ENCODE peak calls at places on chromosomes 1 and 21, in nine cellular contexts. G is foreskin fibroblast; O is HFF-Myc; U is psoas muscle; L is left lung; W is fibroblast of mammary gland; H is naive thymus-derived CD4-positive, alpha-beta T cell; Y is mesenchymal stem cell; T is fibroblast of the aortic adventitia. D is an unnamed sample.

GRCh38 chr1:171809834-171810233 is 28.4 kb downstream of the METTL13 start:
- DNase-seq in G (no peak), H (no peak), U (no peak), L (no peak), O (no peak), W (no peak), Y (no peak), T (no peak), D (no peak)

GRCh38 chr1:41387667-41388091 is 26.4 kb downstream of the FOXO6 start:
- DNase-seq in T (peak), Y (peak), L (no peak), G (peak), H (no peak), O (no peak), W (peak), U (peak), D (no peak)

GRCh38 chr1:11841245-11842153 is 6.1 kb downstream of the NPPA start:
- DNase-seq in T (no peak), H (no peak), U (no peak), L (no peak), Y (no peak), W (no peak), G (no peak), O (no peak), D (no peak)

GRCh38 chr1:117575586-117576225 is 30.1 kb upstream of the TENT5C start:
- DNase-seq in Y (no peak), H (no peak), W (no peak), U (no peak), L (no peak), G (no peak), T (no peak), O (no peak), D (no peak)

GRCh38 chr21:17402885-17403477 is 109.9 kb upstream of the CXADR start:
- DNase-seq in G (peak), T (peak), U (no peak), H (no peak), O (peak), Y (no peak), W (peak), L (no peak), D (no peak)

GRCh38 chr1:20476260-20477038 is 9.6 kb downstream of the CAMK2N1 start:
- DNase-seq in O (no peak), Y (peak), T (peak), W (no peak), H (no peak), U (peak), G (no peak), L (peak), D (no peak)

GRCh38 chr1:78237364-78237916 is 191.7 kb downstream of the GIPC2 start:
- DNase-seq in O (no peak), T (no peak), G (no peak), W (no peak), L (no peak), U (no peak), Y (no peak), H (no peak), D (no peak)

GRCh38 chr21:43306911-43307676 is 119.8 kb downstream of the SIK1 start:
- DNase-seq in L (peak), Y (peak), H (no peak), O (no peak), U (peak), T (no peak), G (no peak), W (peak), D (no peak)

GRCh38 chr21:16419188-16419874 is 689.5 kb downstream of the USP25 start:
- DNase-seq in U (peak), Y (no peak), T (peak), L (no peak), H (no peak), O (peak), W (peak), G (peak), D (no peak)

GRCh38 chr1:109931189-109931672 is 20.6 kb downstream of the CSF1 start:
- DNase-seq in Y (peak), O (no peak), U (peak), H (no peak), G (peak), L (peak), W (peak), T (peak), D (no peak)

GRCh38 chr21:33578214-33578613 is 10.3 kb downstream of the DONSON start:
- DNase-seq in W (peak), L (no peak), U (no peak), G (peak), H (no peak), O (no peak), T (peak), Y (peak), D (peak)

GRCh38 chr1:201066986-201067385 is 43.5 kb upstream of the KIF21B start:
- DNase-seq in L (no peak), U (peak), T (no peak), G (no peak), O (no peak), W (no peak), H (no peak), Y (no peak), D (no peak)

GRCh38 chr1:182972821-182973220 is 19.9 kb upstream of the SHCBP1L start:
- DNase-seq in G (no peak), H (no peak), O (no peak), Y (no peak), L (no peak), W (no peak), U (no peak), T (no peak), D (no peak)

GRCh38 chr1:97308131-97308530 is 586.5 kb downstream of the PTBP2 start:
- DNase-seq in L (no peak), G (peak), W (peak), T (peak), O (no peak), U (no peak), Y (no peak), H (no peak), D (no peak)

GRCh38 chr1:27600500-27601175 is 3.3 kb downstream of the AHDC1 start:
- DNase-seq in Y (peak), G (no peak), O (no peak), W (no peak), H (no peak), T (no peak), U (no peak), L (no peak), D (no peak)

GRCh38 chr1:187229496-187229895 is 400.7 kb downstream of the PLA2G4A start:
- DNase-seq in W (no peak), L (no peak), G (no peak), Y (no peak), U (no peak), H (no peak), O (no peak), T (no peak), D (no peak)

GRCh38 chr1:154791292-154792278 is 78.5 kb downstream of the KCNN3 start:
- DNase-seq in O (no peak), H (peak), G (peak), U (peak), T (peak), W (peak), Y (no peak), L (no peak), D (no peak)

GRCh38 chr1:81760487-81761097 is 40.1 kb upstream of the ADGRL2 start:
- DNase-seq in T (peak), W (peak), U (no peak), G (peak), L (no peak), O (no peak), H (no peak), Y (peak), D (no peak)

GRCh38 chr1:244778356-244778755 is 57.1 kb upstream of the COX20 start:
- DNase-seq in O (peak), T (peak), H (no peak), W (peak), L (no peak), G (peak), Y (peak), U (no peak), D (peak)

GRCh38 chr1:75373542-75374159 is 237.3 kb downstream of the SLC44A5 start:
- DNase-seq in H (no peak), G (no peak), O (no peak), L (no peak), W (no peak), T (no peak), Y (no peak), U (no peak), D (no peak)

GRCh38 chr1:169106921-169107672 is 607 bp downstream of the ATP1B1 start:
- DNase-seq in W (peak), T (peak), H (no peak), G (no peak), L (peak), U (peak), Y (peak), O (no peak), D (no peak)

GRCh38 chr1:40965531-40965930 is 14.0 kb upstream of the CTPS1 start:
- DNase-seq in Y (no peak), O (no peak), U (no peak), W (no peak), T (no peak), G (no peak), L (no peak), H (no peak), D (no peak)

GRCh38 chr1:194705123-194705522 is 1518.7 kb upstream of the B3GALT2 start:
- DNase-seq in Y (no peak), T (no peak), H (no peak), W (no peak), G (no peak), L (no peak), O (no peak), U (no peak), D (no peak)

GRCh38 chr1:110726755-110727154 is 52.0 kb upstream of the KCNA3 start:
- DNase-seq in U (no peak), L (no peak), G (no peak), O (no peak), W (no peak), T (no peak), H (peak), Y (no peak), D (no peak)

GRCh38 chr1:86971778-86972177 is 57.3 kb downstream of the HS2ST1 start:
- DNase-seq in W (no peak), U (no peak), Y (no peak), G (no peak), T (no peak), H (no peak), O (no peak), L (no peak), D (no peak)

GRCh38 chr1:170562644-170563338 is 30.8 kb downstream of the GORAB start:
- DNase-seq in O (peak), Y (peak), W (peak), H (no peak), L (no peak), T (peak), U (peak), G (peak), D (no peak)

GRCh38 chr1:32361674-32362473 is 411 bp downstream of the FAM229A start:
- DNase-seq in H (no peak), T (peak), W (peak), L (peak), O (no peak), Y (peak), G (no peak), U (peak), D (no peak)

GRCh38 chr1:32364836-32365235 is 2.5 kb downstream of the TSSK3 start:
- DNase-seq in W (no peak), U (no peak), T (no peak), O (no peak), Y (no peak), L (peak), H (no peak), G (no peak), D (no peak)

GRCh38 chr1:32363713-32364112 is 1.4 kb downstream of the TSSK3 start:
- DNase-seq in H (no peak), W (no peak), U (peak), O (no peak), L (peak), G (no peak), T (no peak), Y (no peak), D (no peak)

GRCh38 chr1:32361308-32361673 is 994 bp downstream of the FAM229A start:
- DNase-seq in L (no peak), H (no peak), Y (no peak), T (no peak), O (no peak), G (no peak), W (no peak), U (peak), D (no peak)

GRCh38 chr1:32362474-32363313 is at the start of the genes FAM229A and TSSK3:
- DNase-seq in T (no peak), H (no peak), U (no peak), L (peak), W (no peak), O (no peak), Y (no peak), G (no peak), D (no peak)
- H3K4me3 ChIP-seq in T (peak), H (no peak), U (peak), L (peak), W (peak), O (peak), Y (peak), G (peak), D (peak)

GRCh38 chr21:41867313-41867712 is 11.8 kb downstream of the PRDM15 start:
- DNase-seq in O (no peak), L (no peak), G (no peak), W (no peak), T (no peak), H (no peak), Y (no peak), U (no peak), D (no peak)

GRCh38 chr21:41869771-41870170 is 9.4 kb downstream of the PRDM15 start:
- DNase-seq in H (no peak), T (no peak), W (no peak), G (no peak), Y (no peak), O (no peak), U (no peak), L (no peak), D (no peak)

GRCh38 chr21:41865002-41865777 is 14.0 kb downstream of the PRDM15 start:
- DNase-seq in O (no peak), U (no peak), T (no peak), W (no peak), Y (no peak), H (no peak), L (no peak), G (no peak), D (no peak)

GRCh38 chr21:41866274-41866809 is 12.8 kb downstream of the PRDM15 start:
- DNase-seq in Y (no peak), T (no peak), U (no peak), W (no peak), G (no peak), H (no peak), L (no peak), O (no peak), D (no peak)

DNA sequence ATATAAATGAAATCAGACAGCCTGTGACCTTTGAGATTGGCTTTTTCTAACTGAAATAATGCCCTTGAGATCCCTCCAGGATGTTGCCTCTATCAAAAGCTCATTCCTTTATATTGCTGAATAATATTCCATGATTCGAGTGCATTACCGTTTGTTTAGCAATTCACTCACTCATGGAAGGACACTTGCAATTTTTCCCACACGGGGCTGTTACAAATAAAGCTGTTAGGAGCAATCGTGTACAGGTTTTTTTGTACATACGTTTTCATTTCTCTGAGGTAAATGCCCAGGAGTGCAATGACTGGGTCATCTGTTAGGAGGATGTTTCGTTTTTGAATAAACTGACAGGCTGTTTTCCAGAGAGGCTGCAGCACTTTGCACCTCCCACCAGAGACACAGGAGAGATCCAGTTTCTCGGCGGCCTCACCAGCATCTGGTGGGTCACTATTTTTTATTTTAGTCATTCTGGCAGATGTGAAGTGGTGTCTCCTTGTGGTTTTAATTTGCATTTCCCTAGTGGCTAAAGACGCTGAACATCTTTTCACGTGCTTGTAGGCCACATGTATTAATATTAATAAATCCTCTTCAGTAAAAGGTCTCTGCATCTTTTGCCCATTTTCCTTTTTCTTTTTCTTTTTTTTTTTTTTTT is 11.0 kb downstream of the PRDM15 start:
- DNase-seq in Y (no peak), U (no peak), W (peak), H (no peak), G (peak), T (no peak), L (no peak), O (peak), D (no peak)
- H3K4me3 ChIP-seq in Y (no peak), U (no peak), W (no peak), H (no peak), G (peak), T (no peak), L (no peak), O (no peak), D (no peak)

GRCh38 chr1:202644219-202645096 is 65.8 kb downstream of the SYT2 start:
- DNase-seq in Y (no peak), W (no peak), O (no peak), G (no peak), U (peak), L (no peak), T (no peak), H (no peak), D (no peak)
- H3K4me3 ChIP-seq in Y (no peak), W (no peak), O (no peak), G (no peak), U (no peak), L (no peak), T (no peak), H (no peak), D (no peak)

DNA sequence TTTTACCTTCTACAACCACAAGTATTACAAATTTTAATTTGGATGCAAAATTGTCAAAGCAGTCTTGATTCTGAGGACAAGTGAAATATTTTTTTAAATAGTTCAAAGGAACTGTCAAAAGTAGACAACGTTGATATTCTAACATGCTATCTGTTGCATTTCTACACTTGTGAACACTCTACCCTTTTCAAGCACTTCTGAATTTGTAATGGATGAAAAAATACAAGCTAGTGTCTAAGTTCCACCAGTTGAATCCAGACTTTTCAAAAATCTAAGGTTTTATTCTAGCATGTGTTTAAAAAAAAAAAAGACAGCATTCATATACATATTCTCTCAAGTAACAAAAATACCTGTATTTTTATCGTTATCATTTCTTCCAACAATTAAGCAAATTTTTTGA is 2.1 kb downstream of the ARID4B start:
- DNase-seq in L (no peak), Y (no peak), O (no peak), U (no peak), W (no peak), T (no peak), H (no peak), G (no peak), D (no peak)
- H3K4me3 ChIP-seq in L (peak), Y (no peak), O (peak), U (peak), W (peak), T (peak), H (peak), G (peak), D (peak)

D was measured in AG04449.